ENCODE peak calls at places on chromosomes 5 and 9, in nine cellular contexts. T, L, V, D, A, B, P, S and J are unnamed samples.

GRCh38 chr9:131661954-131662621 is 77.8 kb downstream of the RAPGEF1 start:
- DNase-seq in A (no peak), V (no peak), T (no peak), D (no peak), L (no peak), B (peak; percentile 63), P (no peak), S (no peak), J (no peak)

GRCh38 chr5:138339086-138339456 is 1.0 kb downstream of the FAM53C start:
- DNase-seq in D (peak; percentile 33), V (no peak), L (peak; percentile 58), B (no peak), S (no peak), T (no peak), P (no peak), A (no peak), J (peak; percentile 60)

GRCh38 chr5:1118231-1118698 is 6.4 kb upstream of the SLC12A7 start:
- DNase-seq in L (no peak), T (no peak), B (no peak), V (no peak), S (peak; percentile 26), D (peak; percentile 79), A (no peak), P (no peak), J (no peak)

GRCh38 chr5:134304306-134304705 is 62.7 kb downstream of the CDKL3 start:
- DNase-seq in B (no peak), T (no peak), P (no peak), D (no peak), S (no peak), A (no peak), V (no peak), L (no peak), J (no peak)

GRCh38 chr5:220008-220407 is 1.9 kb downstream of the SDHA start:
- DNase-seq in D (no peak), L (no peak), A (no peak), S (no peak), P (no peak), V (no peak), T (no peak), B (no peak), J (no peak)

GRCh38 chr9:110996436-110997224 is 41.6 kb downstream of the LPAR1 start:
- DNase-seq in A (no peak), P (peak; percentile 56), D (no peak), B (no peak), S (peak; percentile 72), T (peak; percentile 61), V (no peak), L (no peak), J (no peak)

GRCh38 chr5:151345808-151346478 is 1.4 kb downstream of the SLC36A2 start:
- DNase-seq in L (no peak), B (no peak), D (no peak), A (no peak), T (no peak), P (no peak), V (no peak), S (peak; percentile 10), J (no peak)

GRCh38 chr9:77833686-77834429 is 185.7 kb upstream of the GNA14 start:
- DNase-seq in T (no peak), V (no peak), B (no peak), A (no peak), S (no peak), P (no peak), L (no peak), D (no peak), J (no peak)

GRCh38 chr5:82018462-82018861 is 46.6 kb downstream of the ATG10 start:
- DNase-seq in S (peak; percentile 8), B (no peak), T (no peak), L (no peak), P (no peak), D (no peak), V (no peak), A (no peak), J (peak; percentile 50)

GRCh38 chr5:142403583-142403982 is 78.8 kb upstream of the SPRY4 start:
- DNase-seq in P (no peak), D (peak; percentile 46), V (peak; percentile 19), B (no peak), T (no peak), S (no peak), A (no peak), L (peak; percentile 88), J (no peak)

GRCh38 chr5:73448072-73448432 is 525 bp downstream of the FOXD1 start:
- DNase-seq in V (no peak), D (no peak), T (no peak), P (no peak), L (peak; percentile 26), B (no peak), A (peak; percentile 57), S (no peak), J (no peak)

GRCh38 chr5:132497488-132497997 is 7.0 kb upstream of the IRF1 start:
- DNase-seq in P (peak; percentile 35), T (peak; percentile 86), A (peak; percentile 31), L (peak; percentile 90), D (peak; percentile 82), S (peak; percentile 91), B (no peak), V (no peak), J (no peak)
- H3K27ac ChIP-seq in P (peak overlapping the region; percentile 91), T (peak overlapping the region; percentile 97), A (peak overlapping the region; percentile 96), L (no peak overlapping the region), D (peak overlapping the region; percentile 96), S (peak overlapping the region; percentile 88), B (peak overlapping the region; percentile 68), V (peak overlapping the region; percentile 90), J (no peak overlapping the region)

DNA sequence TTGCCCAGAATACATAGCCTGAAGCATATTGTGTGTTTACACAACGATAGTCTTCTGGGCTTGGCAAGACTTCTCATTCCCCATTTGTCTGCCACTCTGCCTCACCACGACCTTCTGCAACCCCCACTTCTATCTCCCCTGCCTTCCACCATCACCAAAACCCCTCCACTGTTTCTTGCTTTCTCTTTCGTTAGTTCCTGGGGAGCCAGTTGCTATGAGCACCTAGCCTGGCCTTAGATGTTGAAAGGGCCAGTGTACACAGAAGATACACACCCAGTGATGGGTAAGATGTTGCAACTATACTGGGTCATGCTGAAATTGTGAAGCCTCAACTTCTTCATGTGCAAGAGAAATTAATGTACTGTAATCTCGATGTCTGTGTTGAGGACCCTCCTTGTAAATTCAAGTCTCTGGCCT is 961 bp upstream of the RNF145 start:
- DNase-seq in P (no peak), S (no peak), V (no peak), B (no peak), D (peak; percentile 30), T (no peak), A (peak; percentile 9), L (peak; percentile 13), J (no peak)
- H3K27ac ChIP-seq in P (peak overlapping the region; percentile 92), S (no peak overlapping the region), V (no peak overlapping the region), B (no peak overlapping the region), D (peak overlapping the region; percentile 59), T (no peak overlapping the region), A (peak overlapping the region; percentile 83), L (no peak overlapping the region), J (no peak overlapping the region)

GRCh38 chr5:95986001-95986400 is 24.4 kb upstream of the ELL2 start:
- DNase-seq in V (no peak), P (no peak), S (peak; percentile 53), B (no peak), L (no peak), D (no peak), T (no peak), A (no peak), J (no peak)

GRCh38 chr5:95988877-95989276 is 27.2 kb upstream of the ELL2 start:
- DNase-seq in B (no peak), V (no peak), A (no peak), P (no peak), S (no peak), L (no peak), D (no peak), T (no peak), J (peak; percentile 1)

GRCh38 chr5:95988094-95988493 is 26.4 kb upstream of the ELL2 start:
- DNase-seq in B (no peak), T (no peak), S (no peak), L (no peak), A (no peak), V (no peak), P (no peak), D (no peak), J (peak; percentile 20)

GRCh38 chr5:95986937-95987520 is 25.4 kb upstream of the ELL2 start:
- DNase-seq in B (no peak), P (no peak), S (no peak), L (no peak), A (no peak), D (no peak), T (no peak), V (no peak), J (no peak)

DNA sequence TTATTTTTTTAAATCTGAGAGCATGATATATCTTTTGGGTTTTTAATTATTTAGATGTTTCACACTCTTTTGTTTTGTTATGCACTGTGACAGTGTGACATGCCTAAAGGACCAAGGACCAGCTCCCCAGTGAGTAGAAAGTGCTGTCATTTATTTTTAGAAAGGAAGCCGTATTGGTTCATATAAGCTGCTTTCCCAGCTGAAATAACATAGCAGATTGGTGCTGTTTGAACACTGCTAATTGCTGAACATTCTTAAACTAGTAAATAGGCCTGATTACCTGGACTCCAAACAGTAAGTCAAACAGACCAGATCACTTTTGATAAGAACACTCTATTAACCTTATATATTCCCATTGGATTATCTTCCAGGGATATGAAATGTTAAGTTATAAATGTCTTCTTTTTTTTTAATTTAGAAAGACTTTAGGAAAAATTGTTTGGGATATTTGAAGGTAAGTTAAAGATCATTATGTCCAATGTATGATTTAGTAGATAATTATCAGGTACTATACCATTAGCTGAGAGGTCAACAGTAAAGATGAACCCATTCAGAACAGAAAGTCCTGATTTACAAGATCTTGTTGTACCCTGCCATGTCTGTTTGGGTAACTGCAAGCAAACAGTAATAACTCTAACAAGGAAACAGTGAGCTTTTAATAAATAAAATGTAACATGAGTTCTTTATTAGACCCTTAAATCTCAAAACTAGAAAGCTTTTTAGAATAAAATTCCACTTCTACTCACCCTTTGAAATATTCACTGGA is 27.8 kb upstream of the ELL2 start:
- DNase-seq in T (no peak), P (no peak), B (no peak), S (no peak), L (no peak), V (no peak), D (no peak), A (no peak), J (peak; percentile 34)
- H3K27ac ChIP-seq in T (no peak overlapping the region), P (no peak overlapping the region), B (no peak overlapping the region), S (no peak overlapping the region), L (no peak overlapping the region), V (no peak overlapping the region), D (no peak overlapping the region), A (no peak overlapping the region), J (no peak overlapping the region)

GRCh38 chr5:126368239-126368812 is 54.9 kb upstream of the GRAMD2B start:
- DNase-seq in D (peak; percentile 63), B (no peak), T (no peak), A (no peak), L (peak; percentile 93), S (no peak), P (no peak), V (no peak), J (no peak)

GRCh38 chr5:126369083-126369482 is 54.1 kb upstream of the GRAMD2B start:
- DNase-seq in T (no peak), A (no peak), P (no peak), V (no peak), B (no peak), L (no peak), D (no peak), S (no peak), J (no peak)

GRCh38 chr5:126370796-126371718 is 52.2 kb upstream of the GRAMD2B start:
- DNase-seq in P (no peak), T (no peak), V (no peak), B (no peak), S (peak; percentile 71), A (peak; percentile 9), D (no peak), L (no peak), J (no peak)

GRCh38 chr5:126373621-126374416 is 49.4 kb upstream of the GRAMD2B start:
- DNase-seq in A (no peak), B (peak; percentile 7), V (no peak), D (no peak), S (peak; percentile 82), L (no peak), P (no peak), T (no peak), J (no peak)

GRCh38 chr5:126369995-126370731 is 53.0 kb upstream of the GRAMD2B start:
- DNase-seq in S (no peak), D (no peak), B (no peak), L (peak; percentile 28), V (no peak), A (peak; percentile 12), P (no peak), T (no peak), J (no peak)
- H3K27ac ChIP-seq in S (no peak overlapping the region), D (no peak overlapping the region), B (no peak overlapping the region), L (no peak overlapping the region), V (no peak overlapping the region), A (peak overlapping the region; percentile 53), P (no peak overlapping the region), T (no peak overlapping the region), J (no peak overlapping the region)